ENCODE peak calls at places on chromosome 19, in nine cellular contexts. O, J, B, P, G, U, W, X and S are unnamed samples. For H3K27me3, the result is how much of the 10 kb centered on the place peaks cover.

GRCh38 chr19:48933382-48933932 is at the start of gene DHDH:
- DNase-seq in O (no peak), J (peak), B (peak), P (no peak), G (peak), U (peak), W (peak), X (peak), S (peak)

GRCh38 chr19:56837492-56837891 is 3.0 kb downstream of the PEG3 start:
- DNase-seq in O (no peak), J (peak), B (peak), P (no peak), G (peak), U (no peak), W (peak), X (peak), S (no peak)

GRCh38 chr19:2041436-2041685 is 9.7 kb downstream of the MKNK2 start:
- DNase-seq in O (no peak), J (no peak), B (no peak), P (no peak), G (no peak), U (no peak), W (no peak), X (no peak), S (no peak)

GRCh38 chr19:14731200-14731599 is 41.4 kb downstream of the ZNF333 start:
- DNase-seq in O (no peak), J (no peak), B (no peak), P (no peak), G (no peak), U (no peak), W (no peak), X (no peak), S (no peak)

GRCh38 chr19:47483800-47484690 is at the start of gene KPTN:
- DNase-seq in O (peak), J (peak), B (peak), P (peak), G (peak), U (peak), W (peak), X (peak), S (peak)

GRCh38 chr19:45526143-45526542 is 18.9 kb downstream of the VASP start:
- DNase-seq in O (no peak), J (no peak), B (peak), P (no peak), G (peak), U (peak), W (peak), X (no peak), S (peak)

GRCh38 chr19:49595006-49595818 is 4.2 kb downstream of the PRR12 start:
- DNase-seq in O (no peak), J (no peak), B (no peak), P (no peak), G (no peak), U (no peak), W (no peak), X (no peak), S (no peak)

GRCh38 chr19:41940443-41941409 is 12.5 kb upstream of the ERFL start:
- DNase-seq in O (no peak), J (no peak), B (no peak), P (no peak), G (no peak), U (peak), W (no peak), X (peak), S (no peak)

GRCh38 chr19:40221858-40222619 is 3.9 kb upstream of the TTC9B start:
- DNase-seq in O (peak), J (peak), B (peak), P (no peak), G (peak), U (peak), W (peak), X (no peak), S (peak)
- H3K27me3 ChIP-seq in O (under half), J (under half), B (under half), P (half or more), G (under half), U (under half), W (under half), X (half or more), S (under half)

DNA sequence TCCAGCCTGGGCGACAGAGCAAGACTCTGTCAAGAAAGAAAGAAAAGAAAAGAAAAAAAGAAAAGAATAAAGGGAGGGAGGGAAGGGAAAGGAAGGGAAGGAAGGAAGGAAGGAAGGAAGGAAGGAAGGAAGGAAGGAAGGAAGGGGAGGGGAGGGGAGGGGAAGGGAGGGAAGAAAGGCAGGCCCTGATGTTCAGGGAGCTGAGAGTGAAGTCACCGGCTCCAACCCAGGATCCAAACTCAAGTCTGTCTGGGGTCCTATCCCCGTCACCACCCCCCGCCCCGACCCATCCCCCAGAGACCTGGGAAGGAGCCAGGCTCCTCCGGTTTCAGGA is 5.8 kb upstream of the RDH13 start:
- DNase-seq in O (no peak), J (no peak), B (no peak), P (no peak), G (no peak), U (no peak), W (no peak), X (no peak), S (no peak)
- H3K27me3 ChIP-seq in O (under half), J (under half), B (under half), P (half or more), G (half or more), U (half or more), W (under half), X (under half), S (under half)

GRCh38 chr19:55069859-55070225 is 5.8 kb upstream of the EPS8L1 start:
- DNase-seq in O (no peak), J (no peak), B (no peak), P (no peak), G (no peak), U (no peak), W (no peak), X (no peak), S (no peak)
- H3K27me3 ChIP-seq in O (under half), J (under half), B (under half), P (half or more), G (half or more), U (half or more), W (under half), X (under half), S (under half)

GRCh38 chr19:9911524-9911923 is 24.8 kb downstream of the OLFM2 start:
- DNase-seq in O (no peak), J (no peak), B (no peak), P (no peak), G (no peak), U (no peak), W (no peak), X (no peak), S (no peak)

GRCh38 chr19:9909251-9909650 is 27.1 kb downstream of the OLFM2 start:
- DNase-seq in O (no peak), J (no peak), B (no peak), P (no peak), G (no peak), U (no peak), W (no peak), X (no peak), S (no peak)

GRCh38 chr19:9910625-9911024 is 25.7 kb downstream of the OLFM2 start:
- DNase-seq in O (no peak), J (no peak), B (no peak), P (no peak), G (no peak), U (no peak), W (no peak), X (no peak), S (no peak)

GRCh38 chr19:9903341-9903740 is 33.0 kb downstream of the OLFM2 start:
- DNase-seq in O (no peak), J (no peak), B (no peak), P (no peak), G (no peak), U (no peak), W (no peak), X (no peak), S (no peak)

DNA sequence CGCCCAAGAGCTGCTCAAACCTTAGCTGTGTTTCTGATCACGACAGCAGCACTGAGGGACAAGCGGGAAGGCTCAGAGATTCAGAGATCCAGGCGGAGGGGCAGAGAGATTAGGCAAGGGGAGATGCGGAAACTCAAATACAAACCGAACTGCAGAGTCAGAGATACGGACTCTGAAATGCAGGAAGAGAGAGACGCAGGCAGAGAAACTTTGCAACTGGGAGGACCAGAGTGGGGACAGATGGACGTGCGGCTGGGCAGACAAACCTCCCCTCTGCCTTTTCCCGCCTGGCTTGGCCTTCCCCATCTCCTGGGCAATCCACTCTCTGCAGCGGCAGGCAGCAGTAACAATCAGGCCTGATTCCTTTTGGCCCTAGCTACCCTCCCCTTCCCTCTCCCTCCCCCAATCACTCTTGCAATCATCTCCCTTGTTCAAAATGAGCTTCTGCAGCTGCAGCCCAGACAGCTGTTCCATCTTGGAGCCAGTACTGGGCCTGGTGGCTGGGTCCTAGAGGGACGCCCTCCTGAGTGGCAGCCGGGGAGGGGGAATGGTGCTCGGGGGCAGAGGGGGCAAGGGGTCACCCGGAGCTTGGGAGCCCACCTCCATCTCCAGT is 29.7 kb downstream of the OLFM2 start:
- DNase-seq in O (no peak), J (no peak), B (no peak), P (no peak), G (no peak), U (no peak), W (no peak), X (no peak), S (no peak)
- H3K27me3 ChIP-seq in O (under half), J (under half), B (under half), P (under half), G (under half), U (under half), W (under half), X (under half), S (under half)

DNA sequence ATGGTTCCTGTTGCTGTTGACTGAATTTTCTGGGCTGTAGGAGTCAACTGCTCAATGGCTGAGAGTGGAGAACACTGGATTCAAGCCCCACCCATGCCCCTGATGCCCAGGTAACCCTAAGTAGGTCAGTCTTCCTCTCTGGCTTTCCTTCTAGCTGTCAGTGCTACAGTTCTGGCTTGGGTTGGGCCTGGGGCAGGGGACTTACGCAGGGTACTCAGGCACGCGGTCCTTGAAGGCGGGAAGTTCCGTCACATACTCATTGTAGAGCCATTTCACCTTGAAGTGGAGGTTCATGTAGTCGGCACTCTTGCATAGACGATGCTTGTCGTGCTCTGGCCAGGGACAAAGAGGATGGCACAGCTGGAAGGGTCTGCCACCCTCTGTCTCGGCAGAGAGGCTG is 55.6 kb downstream of the UNC13A start:
- DNase-seq in O (no peak), J (no peak), B (no peak), P (no peak), G (no peak), U (no peak), W (no peak), X (no peak), S (no peak)
- H3K27me3 ChIP-seq in O (under half), J (under half), B (under half), P (under half), G (under half), U (under half), W (under half), X (under half), S (under half)